ENCODE peak calls at places on chromosomes 11 and 22, in ten cellular contexts. Z, F, P, U, A, X, Q, M, J and D are unnamed samples.
A peak's percentile ranks its signal among the peaks of the same experiment; 100 is the strongest.

GRCh38 chr11:44658451-44658850 is 68.3 kb upstream of the TSPAN18 start:
- DNase-seq in Z (peak; percentile 36), F (no peak), P (no peak), U (no peak), A (no peak), X (no peak), Q (no peak), M (no peak), J (no peak), D (peak; percentile 53)

GRCh38 chr22:36966851-36967535 is 52.3 kb downstream of the TST start:
- DNase-seq in Z (peak; percentile 44), F (no peak), P (no peak), U (no peak), A (no peak), X (no peak), Q (no peak), M (no peak), J (no peak), D (no peak)

GRCh38 chr11:94800394-94800793 is 32.2 kb downstream of the AMOTL1 start:
- DNase-seq in Z (no peak), F (no peak), P (peak; percentile 55), U (no peak), A (peak; percentile 61), X (no peak), Q (no peak), M (no peak), J (no peak), D (no peak)

GRCh38 chr22:50612715-50613221 is 12.2 kb downstream of the MAPK8IP2 start:
- DNase-seq in Z (no peak), F (no peak), P (no peak), U (peak; percentile 66), A (no peak), X (no peak), Q (no peak), M (peak; percentile 52), J (peak; percentile 84), D (no peak)

GRCh38 chr22:49620666-49621065 is 207.0 kb downstream of the BRD1 start:
- DNase-seq in Z (no peak), F (no peak), P (peak; percentile 3), U (no peak), A (no peak), X (no peak), Q (no peak), M (no peak), J (peak; percentile 5), D (no peak)

GRCh38 chr22:17706451-17706900 is 67.8 kb downstream of the BID start:
- DNase-seq in Z (peak; percentile 95), F (no peak), P (peak; percentile 18), U (no peak), A (peak; percentile 86), X (peak; percentile 81), Q (peak; percentile 81), M (no peak), J (no peak), D (no peak)

GRCh38 chr22:48407256-48407955 is 1420.3 kb downstream of the BRD1 start:
- DNase-seq in Z (no peak), F (no peak), P (no peak), U (no peak), A (no peak), X (no peak), Q (no peak), M (no peak), J (no peak), D (no peak)

GRCh38 chr11:17812286-17813187 is 78.0 kb downstream of the KCNC1 start:
- DNase-seq in Z (no peak), F (no peak), P (no peak), U (no peak), A (no peak), X (no peak), Q (no peak), M (no peak), J (no peak), D (no peak)

GRCh38 chr11:61972796-61973602 is 5.6 kb upstream of the FTH1 start:
- DNase-seq in Z (peak; percentile 98), F (no peak), P (peak; percentile 62), U (no peak), A (peak; percentile 90), X (no peak), Q (no peak), M (no peak), J (peak; percentile 75), D (no peak)

GRCh38 chr22:41048791-41049717 is 43.3 kb upstream of the EP300 start:
- DNase-seq in Z (peak; percentile 57), F (peak; percentile 74), P (peak; percentile 58), U (peak; percentile 64), A (peak; percentile 79), X (peak; percentile 57), Q (peak; percentile 46), M (peak; percentile 88), J (peak; percentile 54), D (peak; percentile 72)

GRCh38 chr22:50542416-50542927 is 3.2 kb upstream of the KLHDC7B start:
- DNase-seq in Z (peak; percentile 72), F (no peak), P (no peak), U (no peak), A (no peak), X (no peak), Q (peak; percentile 93), M (peak; percentile 54), J (no peak), D (no peak)

GRCh38 chr22:39546889-39547586 is 14.5 kb upstream of the RPS19BP1 start:
- DNase-seq in Z (peak; percentile 39), F (no peak), P (no peak), U (no peak), A (no peak), X (no peak), Q (no peak), M (peak; percentile 16), J (no peak), D (no peak)

GRCh38 chr22:20430641-20431519 is 6.7 kb downstream of the SCARF2 start:
- DNase-seq in Z (no peak), F (no peak), P (peak; percentile 62), U (peak; percentile 74), A (no peak), X (no peak), Q (no peak), M (peak; percentile 78), J (peak; percentile 69), D (peak; percentile 79)

GRCh38 chr22:49716441-49716840 is 111.2 kb downstream of the BRD1 start:
- DNase-seq in Z (no peak), F (no peak), P (no peak), U (no peak), A (no peak), X (no peak), Q (no peak), M (no peak), J (no peak), D (no peak)

GRCh38 chr11:73477518-73477917 is 101.3 kb downstream of the RELT start:
- DNase-seq in Z (no peak), F (no peak), P (no peak), U (no peak), A (no peak), X (no peak), Q (no peak), M (no peak), J (no peak), D (no peak)

GRCh38 chr11:73475549-73475948 is 99.3 kb downstream of the RELT start:
- DNase-seq in Z (no peak), F (no peak), P (no peak), U (no peak), A (no peak), X (no peak), Q (no peak), M (no peak), J (no peak), D (no peak)

GRCh38 chr11:73480677-73481076 is 104.5 kb downstream of the RELT start:
- DNase-seq in Z (peak; percentile 65), F (no peak), P (no peak), U (no peak), A (peak; percentile 28), X (no peak), Q (no peak), M (no peak), J (no peak), D (no peak)

GRCh38 chr11:73481626-73482025 is 105.4 kb downstream of the RELT start:
- DNase-seq in Z (no peak), F (no peak), P (no peak), U (no peak), A (no peak), X (no peak), Q (no peak), M (no peak), J (no peak), D (no peak)

DNA sequence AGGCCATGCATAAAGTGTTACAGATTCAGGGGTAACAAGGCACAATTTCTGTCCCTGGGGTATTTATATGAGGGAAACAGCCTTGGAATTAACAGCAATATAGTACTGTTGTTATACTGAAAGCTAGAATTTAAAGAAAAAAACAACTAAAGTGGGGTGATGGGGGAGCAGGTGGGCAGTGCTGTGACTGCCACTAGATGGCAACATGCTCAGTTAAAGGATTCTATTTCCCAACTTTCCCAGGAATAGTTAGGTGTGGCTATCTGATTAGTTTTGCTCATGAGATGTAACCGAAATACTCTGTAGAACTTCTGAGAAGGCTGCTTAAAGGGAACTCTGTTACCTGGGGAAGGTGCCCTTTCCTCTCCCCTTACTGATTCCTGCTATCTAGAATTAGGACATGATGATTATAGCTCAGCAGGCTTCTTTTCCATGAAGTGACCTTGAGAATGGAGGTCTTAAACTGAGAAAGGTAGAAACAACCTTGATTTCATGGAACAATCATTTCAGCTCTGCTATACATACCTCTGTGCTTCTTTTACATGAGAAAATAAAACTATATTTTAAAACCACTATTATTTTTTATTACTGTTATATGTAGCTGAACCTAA is 102.6 kb downstream of the RELT start:
- DNase-seq in Z (peak; percentile 61), F (no peak), P (no peak), U (no peak), A (no peak), X (no peak), Q (no peak), M (no peak), J (no peak), D (no peak)
- TF ChIP-seq CTCF in Z (peak; percentile 90), F (peak; percentile 24), P (peak; percentile 52), U (peak; percentile 76), A (peak; percentile 83), X (peak; percentile 91), Q (peak; percentile 57), M (peak; percentile 52), J (peak; percentile 80), D (peak; percentile 72)

GRCh38 chr11:46322759-46323158 is 24.5 kb upstream of the DGKZ start:
- DNase-seq in Z (peak; percentile 56), F (no peak), P (peak; percentile 32), U (peak; percentile 82), A (no peak), X (no peak), Q (no peak), M (no peak), J (no peak), D (no peak)
- TF ChIP-seq CTCF in Z (peak; percentile 64), F (no peak), P (peak; percentile 10), U (peak; percentile 84), A (peak; percentile 60), X (peak; percentile 47), Q (no peak), M (no peak), J (peak; percentile 39), D (no peak)

GRCh38 chr11:30360741-30361140 is 37.8 kb downstream of the ARL14EP start:
- DNase-seq in Z (no peak), F (no peak), P (no peak), U (no peak), A (no peak), X (no peak), Q (no peak), M (no peak), J (no peak), D (no peak)
- TF ChIP-seq CTCF in Z (no peak), F (no peak), P (no peak), U (no peak), A (no peak), X (no peak), Q (no peak), M (no peak), J (no peak), D (no peak)

GRCh38 chr11:85663781-85664560 is 958 bp downstream of the CREBZF start:
- DNase-seq in Z (peak; percentile 63), F (peak; percentile 88), P (peak; percentile 83), U (peak; percentile 78), A (no peak), X (no peak), Q (peak; percentile 75), M (peak; percentile 90), J (peak; percentile 90), D (peak; percentile 86)
- TF ChIP-seq CTCF in Z (peak; percentile 38), F (peak; percentile 46), P (peak; percentile 49), U (peak; percentile 48), A (peak; percentile 60), X (peak; percentile 34), Q (peak; percentile 58), M (peak; percentile 60), J (peak; percentile 79), D (peak; percentile 26)